ENCODE peak calls at places on chromosomes 11 and 22, in ten cellular contexts. K is psoas muscle, V is colonic mucosa, G is SK-N-SH, T is A549, O is HFF-Myc, E is body of pancreas, N is ovary, R is AG04450, A is cardiac fibroblast. W is an unnamed sample.

GRCh38 chr11:12862761-12863469 is 146.2 kb upstream of the RASSF10 start:
- DNase-seq in K (peak; percentile 64), V (no peak), G (peak; percentile 58), T (no peak), O (peak; percentile 58), E (no peak), N (peak; percentile 80), R (peak; percentile 73), A (peak; percentile 77), W (no peak)

GRCh38 chr11:76321340-76321739 is 59.6 kb downstream of the THAP12 start:
- DNase-seq in K (no peak), V (no peak), G (no peak), T (no peak), O (no peak), E (peak; percentile 57), N (no peak), R (no peak), A (no peak), W (no peak)

GRCh38 chr11:87306260-87306861 is 268.6 kb downstream of the TMEM135 start:
- DNase-seq in K (no peak), V (no peak), G (no peak), T (no peak), O (no peak), E (no peak), N (no peak), R (no peak), A (no peak), W (no peak)

GRCh38 chr11:71580057-71581003 is 2.3 kb downstream of the KRTAP5-11 start:
- DNase-seq in K (no peak), V (peak; percentile 69), G (peak; percentile 84), T (peak; percentile 65), O (peak; percentile 63), E (peak; percentile 90), N (peak; percentile 33), R (peak; percentile 32), A (peak; percentile 92), W (peak; percentile 71)

GRCh38 chr11:111736191-111736590 is 30.0 kb downstream of the PPP2R1B start:
- DNase-seq in K (no peak), V (no peak), G (no peak), T (no peak), O (no peak), E (no peak), N (peak; percentile 50), R (peak; percentile 57), A (peak; percentile 76), W (no peak)

GRCh38 chr11:64226507-64227051 is 505 bp downstream of the NUDT22 start:
- DNase-seq in K (peak; percentile 76), V (peak; percentile 79), G (peak; percentile 76), T (no peak), O (no peak), E (peak; percentile 83), N (peak; percentile 55), R (no peak), A (no peak), W (peak; percentile 45)

GRCh38 chr11:35969089-35970046 is 25.5 kb downstream of the LDLRAD3 start:
- DNase-seq in K (no peak), V (peak; percentile 18), G (no peak), T (no peak), O (peak; percentile 40), E (peak; percentile 21), N (no peak), R (no peak), A (no peak), W (peak; percentile 49)

GRCh38 chr11:11582261-11582701 is 39.5 kb downstream of the GALNT18 start:
- DNase-seq in K (no peak), V (no peak), G (no peak), T (no peak), O (no peak), E (no peak), N (no peak), R (no peak), A (peak; percentile 1), W (no peak)

GRCh38 chr11:43925932-43926505 is 16.4 kb upstream of the C11orf96 start:
- DNase-seq in K (peak; percentile 59), V (no peak), G (peak; percentile 87), T (no peak), O (no peak), E (no peak), N (no peak), R (no peak), A (no peak), W (no peak)

GRCh38 chr11:70631624-70632047 is 233.3 kb downstream of the CTTN start:
- DNase-seq in K (no peak), V (no peak), G (no peak), T (no peak), O (no peak), E (no peak), N (no peak), R (no peak), A (no peak), W (peak; percentile 90)

GRCh38 chr11:78647986-78648875 is 73.6 kb upstream of the NARS2 start:
- DNase-seq in K (no peak), V (no peak), G (peak; percentile 16), T (no peak), O (no peak), E (no peak), N (no peak), R (no peak), A (no peak), W (no peak)

GRCh38 chr11:120302001-120302805 is 22.9 kb upstream of the TLCD5 start:
- DNase-seq in K (no peak), V (peak; percentile 77), G (no peak), T (no peak), O (no peak), E (peak; percentile 88), N (no peak), R (no peak), A (no peak), W (no peak)

GRCh38 chr11:75174781-75175370 is 24.0 kb downstream of the SLCO2B1 start:
- DNase-seq in K (no peak), V (no peak), G (no peak), T (no peak), O (no peak), E (peak; percentile 74), N (no peak), R (no peak), A (peak; percentile 45), W (no peak)

GRCh38 chr11:27183672-27184457 is 143.2 kb downstream of the BBOX1 start:
- DNase-seq in K (no peak), V (peak; percentile 80), G (peak; percentile 25), T (peak; percentile 33), O (peak; percentile 52), E (peak; percentile 74), N (peak; percentile 71), R (peak; percentile 41), A (peak; percentile 83), W (peak; percentile 43)

GRCh38 chr11:125433454-125434121 is 62.5 kb downstream of the FEZ1 start:
- DNase-seq in K (peak; percentile 70), V (no peak), G (peak; percentile 69), T (peak; percentile 45), O (peak; percentile 7), E (peak; percentile 37), N (no peak), R (no peak), A (peak; percentile 61), W (peak; percentile 89)

DNA sequence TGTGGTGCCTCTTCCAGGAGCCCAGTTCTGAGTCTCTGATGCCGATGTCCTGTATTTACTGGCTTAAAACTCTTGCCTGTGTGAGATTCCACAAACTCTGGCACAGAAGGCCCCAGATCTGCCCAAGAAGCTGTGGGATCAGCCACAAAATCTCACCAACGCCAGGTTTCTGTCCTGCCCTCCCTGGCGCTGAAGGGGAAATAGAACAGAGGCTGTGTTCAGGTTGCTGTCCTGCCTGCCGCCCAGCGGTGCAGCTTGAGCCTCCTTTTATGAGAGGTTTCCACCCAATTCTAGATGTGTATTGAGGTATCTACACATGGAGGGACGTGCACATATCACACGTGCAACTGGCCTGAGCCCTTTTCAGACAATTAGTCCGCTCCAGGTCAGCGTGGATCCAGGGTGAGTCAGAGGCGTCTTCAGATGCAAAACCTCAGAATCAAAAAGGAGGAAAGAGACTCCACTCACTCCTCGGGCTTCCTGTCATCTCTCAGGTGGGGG is 2.2 kb downstream of the TMEM80 start:
- DNase-seq in K (no peak), V (no peak), G (no peak), T (no peak), O (no peak), E (no peak), N (no peak), R (no peak), A (peak; percentile 62), W (no peak)
- H3K4me3 ChIP-seq in K (peak overlapping the region; percentile 20), V (no peak overlapping the region), G (no peak overlapping the region), T (no peak overlapping the region), O (no peak overlapping the region), E (no peak overlapping the region), N (no peak overlapping the region), R (no peak overlapping the region), A (no peak overlapping the region), W (no peak overlapping the region)

DNA sequence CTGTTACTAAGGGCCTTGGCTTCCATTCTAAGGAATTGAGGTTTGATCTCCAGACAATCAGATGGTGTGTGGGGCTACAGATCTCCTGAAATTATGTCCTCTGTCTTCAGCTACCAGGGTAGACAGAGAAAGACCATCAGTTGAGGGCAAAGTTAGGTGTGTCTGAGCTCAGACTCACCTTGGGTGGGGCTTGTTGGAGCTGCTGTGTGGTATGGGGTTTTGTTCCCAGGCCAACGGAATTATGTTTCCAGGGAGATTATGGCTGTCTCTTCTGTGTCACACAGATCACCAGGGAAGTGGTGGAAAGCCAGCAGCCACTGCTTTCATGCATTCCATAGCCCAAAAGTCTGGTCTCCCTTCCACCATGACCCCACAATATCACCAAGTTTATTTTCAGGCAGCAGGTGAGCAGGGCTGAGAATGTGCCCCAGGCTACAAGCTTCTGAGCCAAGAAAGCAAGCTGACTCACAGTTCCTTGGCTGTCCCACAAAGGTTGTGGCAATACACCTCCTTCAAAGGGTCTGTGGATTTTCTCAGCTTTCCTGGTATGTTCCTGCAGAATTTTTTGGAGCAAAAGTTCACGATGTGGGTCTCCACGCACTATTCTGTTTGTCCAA is 714.9 kb downstream of the LUZP2 start:
- DNase-seq in K (no peak), V (no peak), G (no peak), T (no peak), O (no peak), E (no peak), N (no peak), R (no peak), A (no peak), W (no peak)
- TF ChIP-seq CTCF in K (no peak), V (no peak), G (no peak), T (no peak), O (no peak), E (no peak), N (no peak), R (no peak), A (no peak), W (no peak)

GRCh38 chr11:20363149-20363499 is 390 bp upstream of the HTATIP2 start:
- DNase-seq in K (no peak), V (no peak), G (no peak), T (no peak), O (no peak), E (no peak), N (no peak), R (no peak), A (no peak), W (no peak)
- H3K4me3 ChIP-seq in K (peak overlapping the region; percentile 89), V (peak overlapping the region; percentile 81), G (no peak overlapping the region), T (peak overlapping the region; percentile 63), O (peak overlapping the region; percentile 53), E (no peak overlapping the region), N (peak overlapping the region; percentile 74), R (peak overlapping the region; percentile 63), A (peak overlapping the region; percentile 63), W (peak overlapping the region; percentile 56)

DNA sequence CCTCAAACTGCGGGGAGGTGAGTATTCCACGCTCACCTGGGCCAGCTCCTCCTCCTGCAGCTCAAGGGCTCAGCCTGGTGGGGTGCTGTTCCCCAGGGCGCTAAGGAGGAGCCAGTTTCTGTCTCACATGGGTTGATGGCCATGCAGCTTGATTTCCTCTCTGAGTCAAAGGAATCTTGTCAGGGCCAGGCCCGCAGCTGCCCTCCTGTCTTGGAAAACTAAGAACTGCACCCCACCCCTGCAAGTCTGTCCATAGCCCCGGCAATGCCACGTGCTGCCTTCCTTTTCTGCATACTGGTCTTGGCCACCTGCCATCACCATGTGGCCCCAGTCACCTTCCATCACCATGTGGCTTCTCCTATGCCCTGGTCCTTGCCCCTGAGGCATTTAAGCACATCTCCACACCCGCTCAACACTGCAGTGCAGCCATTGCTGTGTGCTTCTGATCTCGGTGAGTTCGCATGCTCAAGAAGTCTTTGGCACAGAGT is 35.2 kb upstream of the CLDN5 start:
- DNase-seq in K (no peak), V (no peak), G (no peak), T (no peak), O (no peak), E (no peak), N (no peak), R (no peak), A (no peak), W (no peak)
- TF ChIP-seq CTCF in K (no peak), V (no peak), G (no peak), T (no peak), O (no peak), E (no peak), N (no peak), R (no peak), A (no peak), W (peak; percentile 24)